ENCODE peak calls at places on chromosomes 13 and 19, in seven cellular contexts. One of them, this sample, is unnamed.

GRCh38 chr19:41217741-41218140 is 1.3 kb upstream of the AXL start:
- DNase-seq in spleen: no peak
- DNase-seq in endothelial cell of umbilical vein: no peak
- DNase-seq in transverse colon: no peak
- DNase-seq in H1: no peak
- DNase-seq in stomach: no peak
- DNase-seq in breast epithelium: no peak
- DNase-seq in this sample: no peak

GRCh38 chr13:23160241-23161175 is 20.3 kb upstream of the SGCG start:
- DNase-seq in endothelial cell of umbilical vein: no peak
- DNase-seq in breast epithelium: no peak
- DNase-seq in stomach: no peak
- DNase-seq in spleen: no peak
- DNase-seq in H1: peak; percentile 68
- DNase-seq in transverse colon: no peak
- DNase-seq in this sample: no peak

GRCh38 chr19:30046522-30046921 is 104.5 kb downstream of the URI1 start:
- DNase-seq in transverse colon: no peak
- DNase-seq in stomach: no peak
- DNase-seq in spleen: no peak
- DNase-seq in endothelial cell of umbilical vein: no peak
- DNase-seq in breast epithelium: no peak
- DNase-seq in H1: no peak
- DNase-seq in this sample: no peak

GRCh38 chr13:50645092-50645491 is 198.4 kb downstream of the DLEU7 start:
- DNase-seq in transverse colon: no peak
- DNase-seq in breast epithelium: no peak
- DNase-seq in spleen: no peak
- DNase-seq in H1: no peak
- DNase-seq in endothelial cell of umbilical vein: no peak
- DNase-seq in stomach: no peak
- DNase-seq in this sample: no peak

GRCh38 chr13:98225036-98225940 is 48.2 kb upstream of the RNF113B start:
- DNase-seq in spleen: no peak
- DNase-seq in stomach: no peak
- DNase-seq in breast epithelium: no peak
- DNase-seq in transverse colon: no peak
- DNase-seq in endothelial cell of umbilical vein: no peak
- DNase-seq in H1: no peak
- DNase-seq in this sample: peak; percentile 47

GRCh38 chr19:8306235-8307054 is 1.7 kb downstream of the CD320 start:
- DNase-seq in stomach: peak; percentile 25
- DNase-seq in H1: peak; percentile 43
- DNase-seq in breast epithelium: peak; percentile 15
- DNase-seq in endothelial cell of umbilical vein: no peak
- DNase-seq in transverse colon: peak; percentile 59
- DNase-seq in spleen: peak; percentile 77
- DNase-seq in this sample: peak; percentile 3

GRCh38 chr13:92781965-92782364 is 444.6 kb upstream of the GPC6 start:
- DNase-seq in transverse colon: no peak
- DNase-seq in breast epithelium: no peak
- DNase-seq in stomach: no peak
- DNase-seq in endothelial cell of umbilical vein: no peak
- DNase-seq in spleen: no peak
- DNase-seq in H1: no peak
- DNase-seq in this sample: no peak

GRCh38 chr13:102651392-102651791 is 43.5 kb downstream of the METTL21C start:
- DNase-seq in breast epithelium: no peak
- DNase-seq in H1: no peak
- DNase-seq in endothelial cell of umbilical vein: peak; percentile 75
- DNase-seq in transverse colon: no peak
- DNase-seq in stomach: no peak
- DNase-seq in spleen: no peak
- DNase-seq in this sample: no peak

GRCh38 chr13:19663416-19663979 is 30.0 kb downstream of the MPHOSPH8 start:
- DNase-seq in transverse colon: no peak
- DNase-seq in endothelial cell of umbilical vein: no peak
- DNase-seq in breast epithelium: no peak
- DNase-seq in stomach: no peak
- DNase-seq in spleen: no peak
- DNase-seq in H1: no peak
- DNase-seq in this sample: no peak

GRCh38 chr19:48108997-48109782 is 1.4 kb downstream of the PLA2G4C start:
- DNase-seq in transverse colon: no peak
- DNase-seq in endothelial cell of umbilical vein: no peak
- DNase-seq in stomach: no peak
- DNase-seq in breast epithelium: no peak
- DNase-seq in H1: no peak
- DNase-seq in spleen: no peak
- DNase-seq in this sample: no peak

GRCh38 chr19:10339380-10339960 is at the start of gene ICAM3:
- DNase-seq in transverse colon: peak; percentile 58
- DNase-seq in breast epithelium: no peak
- DNase-seq in spleen: peak; percentile 96
- DNase-seq in endothelial cell of umbilical vein: no peak
- DNase-seq in stomach: peak; percentile 36
- DNase-seq in H1: peak; percentile 64
- DNase-seq in this sample: no peak

GRCh38 chr19:40663712-40664692 is 26.4 kb downstream of the NUMBL start:
- DNase-seq in H1: no peak
- DNase-seq in breast epithelium: no peak
- DNase-seq in spleen: peak; percentile 70
- DNase-seq in endothelial cell of umbilical vein: no peak
- DNase-seq in transverse colon: no peak
- DNase-seq in stomach: no peak
- DNase-seq in this sample: no peak

GRCh38 chr13:46797468-46798237 is 692 bp upstream of the ESD start:
- DNase-seq in H1: no peak
- DNase-seq in stomach: no peak
- DNase-seq in breast epithelium: no peak
- DNase-seq in transverse colon: no peak
- DNase-seq in endothelial cell of umbilical vein: no peak
- DNase-seq in spleen: no peak
- DNase-seq in this sample: no peak

GRCh38 chr13:83197316-83197715 is 685.0 kb downstream of the SLITRK1 start:
- DNase-seq in transverse colon: no peak
- DNase-seq in endothelial cell of umbilical vein: no peak
- DNase-seq in breast epithelium: no peak
- DNase-seq in spleen: no peak
- DNase-seq in stomach: no peak
- DNase-seq in H1: no peak
- DNase-seq in this sample: no peak

GRCh38 chr13:113527272-113527958 is 36.9 kb upstream of the DCUN1D2 start:
- DNase-seq in spleen: peak; percentile 55
- DNase-seq in stomach: peak; percentile 8
- DNase-seq in endothelial cell of umbilical vein: no peak
- DNase-seq in transverse colon: no peak
- DNase-seq in H1: no peak
- DNase-seq in breast epithelium: no peak
- DNase-seq in this sample: no peak

GRCh38 chr19:5966215-5966614 is 11.7 kb downstream of the RANBP3 start:
- DNase-seq in spleen: no peak
- DNase-seq in H1: no peak
- DNase-seq in breast epithelium: no peak
- DNase-seq in endothelial cell of umbilical vein: no peak
- DNase-seq in stomach: no peak
- DNase-seq in transverse colon: no peak
- DNase-seq in this sample: no peak

GRCh38 chr13:52921194-52921593 is 72.8 kb upstream of the PCDH8 start:
- DNase-seq in endothelial cell of umbilical vein: no peak
- DNase-seq in spleen: no peak
- DNase-seq in transverse colon: no peak
- DNase-seq in stomach: no peak
- DNase-seq in H1: no peak
- DNase-seq in breast epithelium: no peak
- DNase-seq in this sample: no peak

GRCh38 chr13:66200555-66200954 is 1029.6 kb downstream of the PCDH9 start:
- DNase-seq in transverse colon: no peak
- DNase-seq in spleen: no peak
- DNase-seq in H1: no peak
- DNase-seq in breast epithelium: no peak
- DNase-seq in endothelial cell of umbilical vein: no peak
- DNase-seq in stomach: no peak
- DNase-seq in this sample: no peak
- TF ChIP-seq CTCF in transverse colon: no peak
- TF ChIP-seq CTCF in spleen: no peak
- TF ChIP-seq CTCF in H1: no peak
- TF ChIP-seq CTCF in breast epithelium: no peak
- TF ChIP-seq CTCF in endothelial cell of umbilical vein: no peak
- TF ChIP-seq CTCF in stomach: no peak
- TF ChIP-seq CTCF in this sample: no peak

GRCh38 chr19:17376935-17377600 is at the start of gene PLVAP:
- DNase-seq in breast epithelium: no peak
- DNase-seq in spleen: peak; percentile 87
- DNase-seq in transverse colon: no peak
- DNase-seq in stomach: no peak
- DNase-seq in endothelial cell of umbilical vein: peak; percentile 69
- DNase-seq in H1: no peak
- DNase-seq in this sample: no peak
- TF ChIP-seq POLR2AphosphoS5 in breast epithelium: no peak
- TF ChIP-seq POLR2AphosphoS5 in spleen: peak; percentile 91
- TF ChIP-seq POLR2AphosphoS5 in transverse colon: no peak
- TF ChIP-seq POLR2AphosphoS5 in stomach: peak; percentile 48
- TF ChIP-seq POLR2AphosphoS5 in endothelial cell of umbilical vein: peak; percentile 81
- TF ChIP-seq POLR2AphosphoS5 in H1: no peak
- TF ChIP-seq POLR2AphosphoS5 in this sample: no peak

DNA sequence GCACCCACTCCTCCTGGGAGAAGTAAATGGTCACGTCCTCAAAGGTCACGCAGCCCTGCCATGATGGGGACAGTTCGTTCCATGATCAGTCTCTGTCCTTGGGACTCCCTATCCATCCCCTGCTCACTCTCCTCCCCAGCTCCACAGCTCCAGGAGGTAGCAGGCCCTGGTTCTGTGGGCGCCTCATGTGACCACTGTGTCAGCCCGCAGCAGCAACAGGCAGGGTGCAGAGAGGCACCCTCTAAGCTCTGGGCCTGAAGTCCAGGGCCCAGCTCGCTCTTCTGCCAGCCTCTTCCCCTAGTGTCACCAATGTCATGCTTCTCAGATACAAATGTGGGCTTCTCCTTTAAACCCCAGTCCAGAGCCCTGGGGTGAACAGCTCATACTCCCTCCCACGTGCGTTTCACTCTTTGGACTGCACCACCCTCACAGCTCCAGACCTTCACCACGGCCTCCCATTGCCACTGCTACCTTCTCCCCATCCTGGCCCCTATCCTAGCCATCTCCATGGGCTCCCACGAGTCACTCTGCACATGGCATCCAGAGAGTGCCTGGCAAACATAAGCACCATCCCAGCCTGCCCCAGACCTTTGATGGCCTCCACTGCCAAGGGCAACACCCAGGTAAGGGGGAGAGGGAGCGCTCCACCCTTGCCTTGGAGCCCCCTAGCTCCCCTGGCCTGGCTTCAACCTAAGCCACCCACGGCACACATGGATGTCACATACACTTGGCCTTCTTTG is 2.9 kb downstream of the ZNF792 start:
- DNase-seq in spleen: peak; percentile 52
- DNase-seq in stomach: no peak
- DNase-seq in endothelial cell of umbilical vein: no peak
- DNase-seq in breast epithelium: no peak
- DNase-seq in H1: peak; percentile 29
- DNase-seq in transverse colon: no peak
- DNase-seq in this sample: no peak
- H3K9me3 ChIP-seq in spleen: peaks cover 61% of the 10 kb centered on the region
- H3K9me3 ChIP-seq in stomach: peaks cover 63% of the 10 kb centered on the region
- H3K9me3 ChIP-seq in endothelial cell of umbilical vein: peaks cover 33% of the 10 kb centered on the region
- H3K9me3 ChIP-seq in breast epithelium: peaks cover 49% of the 10 kb centered on the region
- H3K9me3 ChIP-seq in H1: peaks cover 42% of the 10 kb centered on the region
- H3K9me3 ChIP-seq in transverse colon: peaks cover 45% of the 10 kb centered on the region
- H3K9me3 ChIP-seq in this sample: peaks cover 12% of the 10 kb centered on the region

GRCh38 chr13:28679628-28680027 is 20.7 kb downstream of the POMP start:
- DNase-seq in endothelial cell of umbilical vein: peak; percentile 33
- DNase-seq in transverse colon: no peak
- DNase-seq in stomach: no peak
- DNase-seq in breast epithelium: no peak
- DNase-seq in H1: no peak
- DNase-seq in spleen: no peak
- DNase-seq in this sample: no peak
- TF ChIP-seq CTCF in endothelial cell of umbilical vein: no peak
- TF ChIP-seq CTCF in transverse colon: peak; percentile 11
- TF ChIP-seq CTCF in stomach: no peak
- TF ChIP-seq CTCF in breast epithelium: no peak
- TF ChIP-seq CTCF in H1: peak; percentile 41
- TF ChIP-seq CTCF in spleen: peak; percentile 24
- TF ChIP-seq CTCF in this sample: peak; percentile 31

DNA sequence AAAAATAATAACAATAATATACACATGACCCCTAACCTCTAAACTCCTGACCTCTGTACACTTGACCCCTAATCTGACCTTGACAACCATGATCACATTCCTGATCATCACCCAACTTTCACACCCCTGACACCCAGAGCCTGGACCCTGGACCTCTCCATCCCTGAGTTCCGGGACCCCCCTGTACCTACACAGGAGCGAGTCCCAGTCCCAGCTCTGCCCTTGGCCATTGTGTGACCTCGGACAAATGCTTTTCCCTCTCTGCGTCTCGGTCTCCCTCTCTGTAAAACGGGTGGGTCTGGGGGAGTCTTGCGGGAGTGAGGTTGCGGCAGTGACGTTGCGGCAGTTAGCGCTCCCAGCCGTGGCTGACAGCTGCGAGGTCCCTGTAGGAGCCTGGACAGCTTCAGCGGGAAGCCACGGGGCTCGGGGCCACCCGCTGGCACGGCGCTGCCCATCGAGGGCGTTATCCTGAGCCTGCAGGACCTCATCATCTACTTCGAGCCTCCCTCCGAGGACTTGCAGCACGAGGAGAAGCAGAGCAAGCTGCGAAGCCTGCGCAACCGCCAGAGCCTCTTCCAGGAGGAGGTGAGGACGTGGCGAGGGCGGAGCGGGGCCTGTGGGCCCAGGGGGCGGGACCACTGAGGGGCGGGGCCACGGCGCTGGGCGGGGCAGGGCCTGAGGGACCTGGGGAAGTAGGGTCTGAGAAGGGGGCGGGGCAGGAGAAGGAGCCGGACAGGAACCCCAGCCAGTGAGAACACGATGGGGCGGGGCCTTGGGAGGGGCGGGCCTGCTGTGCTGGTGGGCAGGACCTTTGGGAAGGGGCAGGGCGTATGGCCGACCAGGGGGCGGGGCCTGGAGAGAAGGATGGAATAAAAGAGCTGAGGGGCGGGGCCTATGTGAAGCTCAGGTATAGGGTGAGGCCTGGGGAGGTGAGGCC is 19.2 kb downstream of the RYR1 start:
- DNase-seq in stomach: no peak
- DNase-seq in spleen: no peak
- DNase-seq in transverse colon: no peak
- DNase-seq in endothelial cell of umbilical vein: no peak
- DNase-seq in breast epithelium: no peak
- DNase-seq in H1: peak; percentile 98
- DNase-seq in this sample: no peak
- TF ChIP-seq POLR2AphosphoS5 in stomach: no peak
- TF ChIP-seq POLR2AphosphoS5 in spleen: no peak
- TF ChIP-seq POLR2AphosphoS5 in transverse colon: no peak
- TF ChIP-seq POLR2AphosphoS5 in endothelial cell of umbilical vein: no peak
- TF ChIP-seq POLR2AphosphoS5 in breast epithelium: no peak
- TF ChIP-seq POLR2AphosphoS5 in H1: no peak
- TF ChIP-seq POLR2AphosphoS5 in this sample: no peak

GRCh38 chr19:22708983-22709382 is 74.9 kb downstream of the ZNF492 start:
- DNase-seq in transverse colon: no peak
- DNase-seq in endothelial cell of umbilical vein: no peak
- DNase-seq in breast epithelium: no peak
- DNase-seq in spleen: no peak
- DNase-seq in stomach: no peak
- DNase-seq in H1: no peak
- DNase-seq in this sample: no peak
- H3K9me3 ChIP-seq in transverse colon: peaks cover 16% of the 10 kb centered on the region
- H3K9me3 ChIP-seq in endothelial cell of umbilical vein: peaks cover under 1% of the 10 kb centered on the region
- H3K9me3 ChIP-seq in breast epithelium: peaks cover 11% of the 10 kb centered on the region
- H3K9me3 ChIP-seq in spleen: peaks cover 10% of the 10 kb centered on the region
- H3K9me3 ChIP-seq in stomach: peaks cover 76% of the 10 kb centered on the region
- H3K9me3 ChIP-seq in H1: peaks cover 37% of the 10 kb centered on the region
- H3K9me3 ChIP-seq in this sample: no peaks in the 10 kb centered on the region